ENCODE peak calls at places on chromosomes 11 and 22, in eight cellular contexts. H, G, R, V, I, Q, O and S are unnamed samples.

GRCh38 chr11:95135155-95135554 is 45.5 kb downstream of the ENDOD1 start:
- DNase-seq in H (no peak), G (no peak), R (no peak), V (no peak), I (no peak), Q (peak; percentile 31), O (no peak), S (no peak)

GRCh38 chr11:33633251-33634003 is 67.2 kb downstream of the C11orf91 start:
- DNase-seq in H (no peak), G (no peak), R (no peak), V (peak; percentile 42), I (peak; percentile 93), Q (no peak), O (no peak), S (no peak)

GRCh38 chr11:130622126-130622525 is 173.7 kb downstream of the ADAMTS15 start:
- DNase-seq in H (no peak), G (no peak), R (no peak), V (no peak), I (no peak), Q (no peak), O (no peak), S (peak; percentile 48)

GRCh38 chr22:49301398-49302149 is 526.1 kb downstream of the BRD1 start:
- DNase-seq in H (no peak), G (no peak), R (no peak), V (no peak), I (no peak), Q (no peak), O (no peak), S (no peak)

GRCh38 chr11:11940551-11940950 is 67.9 kb downstream of the DKK3 start:
- DNase-seq in H (peak; percentile 55), G (no peak), R (no peak), V (no peak), I (no peak), Q (no peak), O (no peak), S (no peak)

GRCh38 chr11:69880803-69881445 is 61.7 kb upstream of the FGF3 start:
- DNase-seq in H (no peak), G (no peak), R (no peak), V (no peak), I (no peak), Q (no peak), O (no peak), S (no peak)

GRCh38 chr11:93532285-93532789 is 10.9 kb downstream of the SMCO4 start:
- DNase-seq in H (no peak), G (no peak), R (no peak), V (no peak), I (peak; percentile 46), Q (no peak), O (no peak), S (no peak)

GRCh38 chr11:12721816-12722604 is 47.8 kb downstream of the TEAD1 start:
- DNase-seq in H (no peak), G (no peak), R (no peak), V (no peak), I (no peak), Q (no peak), O (no peak), S (no peak)

GRCh38 chr22:50695421-50696250 is 23.0 kb downstream of the SHANK3 start:
- DNase-seq in H (no peak), G (no peak), R (no peak), V (no peak), I (no peak), Q (no peak), O (no peak), S (no peak)

GRCh38 chr11:91433284-91434010 is 791.2 kb upstream of the FAT3 start:
- DNase-seq in H (no peak), G (no peak), R (no peak), V (no peak), I (no peak), Q (no peak), O (no peak), S (no peak)

GRCh38 chr22:49423125-49423650 is 404.5 kb downstream of the BRD1 start:
- DNase-seq in H (no peak), G (no peak), R (no peak), V (no peak), I (no peak), Q (no peak), O (no peak), S (no peak)

GRCh38 chr11:134068829-134069425 is at the start of gene JAM3:
- DNase-seq in H (peak; percentile 99), G (peak; percentile 97), R (peak; percentile 96), V (peak; percentile 87), I (peak; percentile 95), Q (peak; percentile 85), O (peak; percentile 100), S (peak; percentile 33)

GRCh38 chr11:6431861-6432260 is 8.9 kb downstream of the HPX start:
- DNase-seq in H (no peak), G (no peak), R (no peak), V (no peak), I (peak; percentile 92), Q (no peak), O (no peak), S (no peak)

GRCh38 chr11:74175923-74176322 is 4.8 kb downstream of the PPME1 start:
- DNase-seq in H (no peak), G (no peak), R (no peak), V (no peak), I (no peak), Q (no peak), O (no peak), S (no peak)

GRCh38 chr22:29267462-29267857 is 321 bp downstream of the RHBDD3 start:
- DNase-seq in H (no peak), G (no peak), R (no peak), V (no peak), I (no peak), Q (no peak), O (no peak), S (no peak)

GRCh38 chr22:39462443-39463147 is 5.8 kb downstream of the MGAT3 start:
- DNase-seq in H (peak; percentile 70), G (no peak), R (no peak), V (no peak), I (no peak), Q (no peak), O (no peak), S (no peak)

GRCh38 chr11:61907871-61908729 is 9.3 kb downstream of the RAB3IL1 start:
- DNase-seq in H (no peak), G (no peak), R (no peak), V (no peak), I (no peak), Q (no peak), O (no peak), S (no peak)

GRCh38 chr11:119786431-119787073 is 57.6 kb upstream of the NECTIN1 start:
- DNase-seq in H (no peak), G (no peak), R (no peak), V (no peak), I (no peak), Q (no peak), O (no peak), S (no peak)

GRCh38 chr22:27558658-27559371 is 242.7 kb downstream of the MN1 start:
- DNase-seq in H (no peak), G (no peak), R (no peak), V (no peak), I (no peak), Q (no peak), O (no peak), S (no peak)

GRCh38 chr11:116481126-116481644 is 291.6 kb downstream of the BUD13 start:
- DNase-seq in H (no peak), G (no peak), R (no peak), V (no peak), I (no peak), Q (no peak), O (no peak), S (peak; percentile 89)

GRCh38 chr11:33068611-33069340 is 29.4 kb downstream of the TCP11L1 start:
- DNase-seq in H (no peak), G (no peak), R (no peak), V (no peak), I (no peak), Q (no peak), O (no peak), S (no peak)

GRCh38 chr11:103959279-103959930 is 77.0 kb upstream of the DDI1 start:
- DNase-seq in H (no peak), G (no peak), R (no peak), V (no peak), I (peak; percentile 20), Q (no peak), O (no peak), S (no peak)

GRCh38 chr11:96306933-96307747 is 35.9 kb downstream of the MAML2 start:
- DNase-seq in H (peak; percentile 42), G (no peak), R (peak; percentile 66), V (peak; percentile 64), I (peak; percentile 100), Q (peak; percentile 82), O (peak; percentile 60), S (no peak)

GRCh38 chr22:45919504-45920286 is 57.3 kb downstream of the WNT7B start:
- DNase-seq in H (no peak), G (no peak), R (no peak), V (no peak), I (no peak), Q (peak; percentile 47), O (no peak), S (no peak)

GRCh38 chr22:37904572-37905533 is 1.2 kb upstream of the MICALL1 start:
- DNase-seq in H (no peak), G (no peak), R (peak; percentile 38), V (no peak), I (peak; percentile 100), Q (peak; percentile 35), O (no peak), S (no peak)

GRCh38 chr11:16831281-16832192 is 93.1 kb downstream of the C11orf58 start:
- DNase-seq in H (no peak), G (no peak), R (no peak), V (no peak), I (peak; percentile 25), Q (no peak), O (no peak), S (no peak)

GRCh38 chr11:35464308-35464707 is 45.0 kb upstream of the SLC1A2 start:
- DNase-seq in H (peak; percentile 16), G (no peak), R (no peak), V (no peak), I (no peak), Q (no peak), O (peak; percentile 21), S (no peak)

GRCh38 chr11:134632347-134633119 is 220.5 kb upstream of the B3GAT1 start:
- DNase-seq in H (no peak), G (no peak), R (no peak), V (no peak), I (no peak), Q (no peak), O (no peak), S (no peak)

GRCh38 chr11:46894506-46894905 is 23.8 kb downstream of the LRP4 start:
- DNase-seq in H (no peak), G (no peak), R (no peak), V (peak; percentile 83), I (no peak), Q (no peak), O (no peak), S (no peak)

GRCh38 chr11:65488273-65489058 is 10.4 kb upstream of the MALAT1 start:
- DNase-seq in H (no peak), G (no peak), R (peak; percentile 32), V (no peak), I (peak; percentile 80), Q (no peak), O (no peak), S (no peak)

GRCh38 chr11:29093416-29093815 is 923.4 kb downstream of the KCNA4 start:
- DNase-seq in H (no peak), G (no peak), R (no peak), V (no peak), I (peak; percentile 65), Q (no peak), O (no peak), S (no peak)

GRCh38 chr11:1573077-1573846 is 1.2 kb upstream of the DUSP8 start:
- DNase-seq in H (no peak), G (peak; percentile 46), R (peak; percentile 66), V (no peak), I (no peak), Q (peak; percentile 75), O (peak; percentile 16), S (no peak)